ENCODE peak calls at places on chromosomes 16 and 17, in eight cellular contexts. O is AG04449, B is A549, Q is PC-3, L is AG10803, T is colonic mucosa, D is cardiac muscle cell, W is upper lobe of left lung. M is an unnamed sample.

GRCh38 chr17:6576038-6576437 is 19.7 kb upstream of the PITPNM3 start:
- DNase-seq in B (no peak), W (no peak), D (no peak), T (no peak), L (no peak), O (no peak), Q (no peak), M (no peak)

GRCh38 chr17:35254107-35254802 is 11.4 kb downstream of the SLFN5 start:
- DNase-seq in Q (peak; percentile 92), T (peak; percentile 58), L (peak; percentile 98), W (no peak), D (peak; percentile 98), O (peak; percentile 86), B (peak; percentile 97), M (peak; percentile 93)

GRCh38 chr16:11683140-11683539 is 14.9 kb downstream of the SNN start:
- DNase-seq in D (no peak), L (no peak), Q (no peak), O (no peak), W (no peak), T (no peak), B (no peak), M (no peak)

GRCh38 chr17:39271546-39271945 is 45.8 kb upstream of the STAC2 start:
- DNase-seq in Q (no peak), L (peak; percentile 83), D (peak; percentile 77), O (peak; percentile 9), B (no peak), W (no peak), T (no peak), M (no peak)

GRCh38 chr17:5237541-5238016 is 2.9 kb upstream of the SCIMP start:
- DNase-seq in T (peak; percentile 74), B (peak; percentile 90), W (no peak), L (peak; percentile 34), D (peak; percentile 69), Q (peak; percentile 60), O (no peak), M (no peak)

GRCh38 chr16:78210305-78210704 is 110.9 kb downstream of the WWOX start:
- DNase-seq in Q (peak; percentile 90), W (no peak), D (no peak), T (no peak), B (peak; percentile 23), L (no peak), O (no peak), M (peak; percentile 27)

GRCh38 chr17:79057727-79058400 is 16.8 kb upstream of the ENGASE start:
- DNase-seq in Q (no peak), W (no peak), L (no peak), B (no peak), D (no peak), O (no peak), T (no peak), M (no peak)

GRCh38 chr16:1781758-1782407 is 488 bp downstream of the SPSB3 start:
- DNase-seq in T (peak; percentile 45), B (no peak), D (peak; percentile 29), O (no peak), W (peak; percentile 88), L (no peak), Q (no peak), M (no peak)

GRCh38 chr17:31489295-31490018 is 98.0 kb downstream of the RAB11FIP4 start:
- DNase-seq in D (no peak), T (peak; percentile 94), O (no peak), W (peak; percentile 67), L (no peak), B (no peak), Q (peak; percentile 6), M (no peak)

GRCh38 chr16:56355786-56356275 is 69.5 kb downstream of the AMFR start:
- DNase-seq in Q (no peak), B (no peak), L (no peak), T (no peak), D (peak; percentile 9), W (peak; percentile 61), O (no peak), M (no peak)

GRCh38 chr17:55157165-55157564 is 107.6 kb upstream of the HLF start:
- DNase-seq in B (no peak), W (no peak), T (no peak), L (peak; percentile 23), O (no peak), Q (peak; percentile 34), D (peak; percentile 25), M (peak; percentile 25)

GRCh38 chr17:40058865-40059264 is 3.9 kb upstream of the THRA start:
- DNase-seq in L (no peak), B (no peak), D (no peak), O (no peak), Q (no peak), T (no peak), W (no peak), M (no peak)

GRCh38 chr16:46731691-46732555 is 16.2 kb downstream of the MYLK3 start:
- DNase-seq in O (no peak), B (no peak), W (peak; percentile 69), L (no peak), T (no peak), Q (no peak), D (peak; percentile 73), M (no peak)

GRCh38 chr17:71201639-71202038 is 919.2 kb upstream of the SOX9 start:
- DNase-seq in D (no peak), W (no peak), O (no peak), B (no peak), L (no peak), T (no peak), Q (no peak), M (no peak)

GRCh38 chr16:71499775-71500364 is 10.7 kb upstream of the ZNF19 start:
- DNase-seq in T (peak; percentile 37), L (peak; percentile 61), D (peak; percentile 77), W (no peak), B (peak; percentile 67), O (no peak), Q (peak; percentile 71), M (peak; percentile 10)

GRCh38 chr17:15782809-15783208 is 50.7 kb downstream of the TBC1D26 start:
- DNase-seq in B (no peak), W (peak; percentile 92), Q (no peak), T (peak; percentile 62), O (no peak), L (peak; percentile 36), D (peak; percentile 70), M (no peak)

DNA sequence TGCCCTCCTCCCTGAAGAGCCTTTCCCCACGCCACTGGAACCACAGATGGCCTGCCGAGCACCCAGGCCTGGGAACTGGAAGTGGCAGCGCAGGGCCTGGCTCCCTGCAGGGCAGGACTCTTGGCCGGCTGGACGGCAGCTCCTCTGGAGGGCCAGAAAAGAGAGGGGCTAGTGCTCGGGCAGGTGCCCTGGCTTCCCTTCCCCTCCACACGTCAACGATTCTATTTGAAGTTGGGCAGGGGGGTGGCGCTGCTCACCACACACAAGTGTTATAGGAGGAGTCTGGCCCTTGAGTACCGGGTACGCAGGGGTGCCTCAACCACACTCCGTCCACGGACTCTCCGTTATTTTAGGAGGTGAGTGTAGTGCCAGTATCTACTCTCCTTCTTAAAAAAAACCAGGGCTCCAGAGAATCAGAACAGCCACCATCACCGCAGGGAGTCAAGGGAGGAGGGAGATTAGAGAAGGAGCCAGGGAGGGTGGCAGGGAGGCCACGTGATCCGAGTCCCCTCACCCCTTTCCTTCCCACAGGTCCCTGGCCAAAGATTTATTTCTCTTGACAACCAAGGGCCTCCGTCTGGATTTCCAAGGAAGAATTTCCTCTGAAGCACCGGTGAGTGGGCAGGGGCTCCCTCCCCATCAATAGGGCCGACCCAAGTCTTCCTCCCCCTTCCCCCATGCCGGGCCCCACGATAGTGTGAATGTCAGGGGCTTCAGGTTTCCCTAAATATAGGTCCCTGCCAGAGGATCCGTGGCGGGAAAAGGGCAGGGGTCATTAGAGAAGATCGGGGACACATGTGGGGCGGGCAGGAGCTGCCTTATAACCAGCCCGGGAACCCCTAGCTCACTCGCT is 1.4 kb upstream of the ALDOA start:
- DNase-seq in W (peak; percentile 84), D (no peak), Q (peak; percentile 47), T (peak; percentile 81), O (no peak), L (no peak), B (peak; percentile 79), M (no peak)
- TF ChIP-seq CTCF in W (peak; percentile 26), D (peak; percentile 19), Q (peak; percentile 38), T (no peak), O (peak; percentile 23), L (peak; percentile 18), B (peak; percentile 55), M (peak; percentile 26)

DNA sequence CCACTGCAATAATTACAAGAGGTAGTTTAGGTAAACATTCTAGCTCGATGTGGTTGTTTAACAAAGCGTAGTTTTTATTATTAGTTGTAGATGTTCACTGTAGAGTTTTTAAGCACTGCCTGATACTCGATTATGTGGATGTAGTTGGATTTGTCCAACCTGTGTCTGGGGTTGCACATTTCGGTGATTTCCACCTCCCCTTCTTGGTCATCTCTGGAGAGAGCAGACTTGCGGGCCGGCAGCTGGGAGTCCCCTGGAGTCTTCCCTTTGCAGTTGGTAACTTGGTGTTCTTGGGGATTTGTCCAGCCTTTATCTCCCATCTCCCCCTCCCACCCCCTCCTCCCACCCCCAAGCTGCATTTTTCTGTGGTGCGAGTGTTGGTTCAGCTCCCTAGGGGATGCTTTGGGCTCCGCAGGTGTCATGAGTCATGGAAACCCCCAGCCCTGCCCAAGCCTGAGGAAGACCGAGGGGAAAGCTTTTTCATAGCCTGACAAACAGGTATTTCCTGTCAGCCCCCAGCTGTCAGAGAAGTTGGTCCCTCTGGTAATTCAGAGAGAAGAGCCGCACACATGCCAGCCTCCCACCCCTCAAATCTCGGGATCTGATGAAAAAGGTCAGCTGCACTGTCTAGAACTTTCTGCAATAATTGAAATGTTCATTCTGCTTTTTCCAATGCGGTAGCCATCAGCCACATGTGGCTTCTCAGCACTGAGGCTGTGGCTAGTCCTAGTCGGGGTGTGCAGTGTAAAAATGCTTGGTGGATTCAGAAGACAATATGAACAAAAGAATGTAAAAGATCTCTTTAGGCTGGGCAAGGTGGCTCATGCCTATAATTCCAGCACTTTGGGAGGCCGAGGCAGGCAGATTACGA is 50.3 kb downstream of the KSR1 start:
- DNase-seq in O (no peak), T (no peak), B (no peak), Q (peak; percentile 36), L (no peak), W (no peak), D (peak; percentile 21), M (no peak)
- H3K4me3 ChIP-seq in O (no peak overlapping the region), T (no peak overlapping the region), B (no peak overlapping the region), Q (no peak overlapping the region), L (no peak overlapping the region), W (no peak overlapping the region), D (no peak overlapping the region), M (no peak overlapping the region)

DNA sequence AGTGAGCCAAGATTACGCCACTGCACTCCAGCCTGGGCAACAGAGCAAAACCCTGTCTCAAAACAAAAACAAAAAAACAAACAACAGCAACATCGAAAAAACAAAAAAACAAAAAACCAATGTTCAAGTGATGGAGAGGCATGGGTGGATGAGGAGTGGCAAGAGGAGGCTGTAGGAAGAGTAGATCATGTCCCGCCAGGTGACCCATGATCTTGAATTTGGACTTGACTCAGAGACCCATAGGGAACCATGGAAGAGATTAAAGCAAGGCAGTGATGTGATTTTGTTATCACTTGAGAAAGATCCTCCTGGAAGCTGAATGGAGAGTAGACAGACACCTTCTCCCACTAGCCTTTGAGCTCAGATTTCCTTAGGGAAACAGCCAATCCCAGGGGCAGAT is 11.2 kb downstream of the ABAT start:
- DNase-seq in B (no peak), W (no peak), O (no peak), T (no peak), D (no peak), Q (no peak), L (no peak), M (no peak)
- TF ChIP-seq CTCF in B (no peak), W (no peak), O (no peak), T (no peak), D (no peak), Q (no peak), L (no peak), M (no peak)

DNA sequence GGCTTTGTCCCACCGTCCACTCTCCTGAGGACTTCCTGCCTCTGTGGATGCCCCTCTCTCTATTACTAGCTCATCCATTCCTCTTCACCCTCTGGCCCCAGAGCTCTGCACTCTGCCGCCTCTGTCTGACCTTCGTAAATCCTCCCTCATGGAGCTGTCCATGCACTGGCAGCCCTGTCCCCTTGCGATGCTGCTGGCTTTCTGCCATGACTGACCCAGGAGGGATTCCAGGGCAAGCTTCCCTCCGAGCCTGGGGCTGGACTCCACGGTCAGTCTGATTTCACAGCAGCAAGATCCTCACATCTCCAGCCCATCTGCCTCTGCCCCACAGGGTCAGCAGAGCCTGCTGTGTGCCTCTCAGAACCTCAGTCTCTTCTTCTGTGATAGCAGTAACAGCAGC is 4.7 kb downstream of the CBFA2T3 start:
- DNase-seq in O (no peak), L (no peak), Q (no peak), W (no peak), B (no peak), D (no peak), T (no peak), M (no peak)
- H3K4me3 ChIP-seq in O (no peak overlapping the region), L (no peak overlapping the region), Q (no peak overlapping the region), W (no peak overlapping the region), B (no peak overlapping the region), D (no peak overlapping the region), T (no peak overlapping the region), M (no peak overlapping the region)